ENCODE peak calls at places on chromosomes 4 and X, in seven cellular contexts. H is cerebellar cortex, D is testis, Q is LHCN-M2, W is Peyer's patch, X is occipital lobe, I is GM13977. A is an unnamed sample.

GRCh38 chr4:40253906-40254305 is 57.1 kb downstream of the RHOH start:
- DNase-seq in H (no peak), D (no peak), Q (no peak), W (no peak), X (no peak), I (no peak), A (no peak)

GRCh38 chr4:133320576-133321170 is 171.6 kb downstream of the PCDH10 start:
- DNase-seq in H (peak; percentile 20), D (peak; percentile 22), Q (peak; percentile 23), W (no peak), X (no peak), I (peak; percentile 25), A (no peak)

GRCh38 chr4:124589827-124590226 is 122.7 kb downstream of the ANKRD50 start:
- DNase-seq in H (no peak), D (no peak), Q (no peak), W (no peak), X (no peak), I (no peak), A (no peak)

GRCh38 chr4:94126669-94127068 is 81.0 kb upstream of the SMARCAD1 start:
- DNase-seq in H (no peak), D (no peak), Q (no peak), W (no peak), X (no peak), I (no peak), A (no peak)

GRCh38 chr4:96952610-96953009 is 1112.7 kb downstream of the PDHA2 start:
- DNase-seq in H (no peak), D (no peak), Q (no peak), W (no peak), X (no peak), I (no peak), A (no peak)

GRCh38 chr4:96736352-96736889 is 896.5 kb downstream of the PDHA2 start:
- DNase-seq in H (no peak), D (no peak), Q (peak; percentile 84), W (no peak), X (no peak), I (no peak), A (no peak)

GRCh38 chrX:136126371-136126770 is 21.0 kb upstream of the FHL1 start:
- DNase-seq in H (no peak), D (no peak), Q (no peak), W (no peak), X (no peak), I (no peak), A (no peak)

GRCh38 chr4:44662623-44663006 is 11.2 kb upstream of the YIPF7 start:
- DNase-seq in H (peak; percentile 25), D (no peak), Q (no peak), W (no peak), X (no peak), I (no peak), A (no peak)

GRCh38 chr4:99437686-99438577 is 2.8 kb upstream of the ADH7 start:
- DNase-seq in H (no peak), D (no peak), Q (no peak), W (no peak), X (no peak), I (no peak), A (no peak)

GRCh38 chrX:110218591-110218990 is 99.3 kb downstream of the AMMECR1 start:
- DNase-seq in H (no peak), D (no peak), Q (no peak), W (no peak), X (no peak), I (no peak), A (no peak)

GRCh38 chrX:106946449-106946848 is 26.2 kb downstream of the CLDN2 start:
- DNase-seq in H (no peak), D (no peak), Q (no peak), W (no peak), X (no peak), I (no peak), A (no peak)

GRCh38 chrX:8430444-8430843 is 34.2 kb upstream of the VCX3B start:
- DNase-seq in H (no peak), D (no peak), Q (no peak), W (no peak), X (no peak), I (no peak), A (no peak)

GRCh38 chr4:8502836-8503585 is 62.4 kb downstream of the TRMT44 start:
- DNase-seq in H (no peak), D (peak; percentile 64), Q (no peak), W (no peak), X (no peak), I (no peak), A (no peak)

GRCh38 chrX:34426334-34426733 is 230.8 kb downstream of the TMEM47 start:
- DNase-seq in H (no peak), D (no peak), Q (peak; percentile 10), W (no peak), X (no peak), I (no peak), A (no peak)

GRCh38 chr4:48645225-48645794 is 134.8 kb downstream of the FRYL start:
- DNase-seq in H (no peak), D (no peak), Q (no peak), W (no peak), X (no peak), I (no peak), A (no peak)

GRCh38 chrX:117995378-117995777 is 121.2 kb downstream of the KLHL13 start:
- DNase-seq in H (no peak), D (no peak), Q (no peak), W (no peak), X (no peak), I (no peak), A (no peak)